ENCODE peak calls at places on chromosome 15, in six cellular contexts. One of them, this sample, is unnamed.

GRCh38 chr15:75570119-75570518 is 9.0 kb downstream of the PTPN9 start:
- DNase-seq in choroid plexus epithelial cell: no peak
- DNase-seq in psoas muscle: no peak
- DNase-seq in B cell: no peak
- DNase-seq in endothelial cell of umbilical vein: no peak
- DNase-seq in progenitor cell of endocrine pancreas: no peak
- DNase-seq in this sample: no peak

GRCh38 chr15:92901053-92901761 is 1.1 kb downstream of the CHD2 start:
- DNase-seq in choroid plexus epithelial cell: no peak
- DNase-seq in psoas muscle: no peak
- DNase-seq in B cell: no peak
- DNase-seq in endothelial cell of umbilical vein: peak; percentile 53
- DNase-seq in progenitor cell of endocrine pancreas: no peak
- DNase-seq in this sample: no peak

GRCh38 chr15:38666865-38667264 is 102.3 kb upstream of the RASGRP1 start:
- DNase-seq in choroid plexus epithelial cell: no peak
- DNase-seq in psoas muscle: no peak
- DNase-seq in B cell: no peak
- DNase-seq in endothelial cell of umbilical vein: no peak
- DNase-seq in progenitor cell of endocrine pancreas: no peak
- DNase-seq in this sample: no peak

GRCh38 chr15:82263350-82263749 is 732 bp downstream of the SAXO2 start:
- DNase-seq in choroid plexus epithelial cell: no peak
- DNase-seq in psoas muscle: no peak
- DNase-seq in B cell: no peak
- DNase-seq in endothelial cell of umbilical vein: no peak
- DNase-seq in progenitor cell of endocrine pancreas: no peak
- DNase-seq in this sample: no peak

GRCh38 chr15:77807115-77807514 is 174.4 kb upstream of the LINGO1 start:
- DNase-seq in choroid plexus epithelial cell: no peak
- DNase-seq in psoas muscle: no peak
- DNase-seq in B cell: no peak
- DNase-seq in endothelial cell of umbilical vein: no peak
- DNase-seq in progenitor cell of endocrine pancreas: no peak
- DNase-seq in this sample: no peak

GRCh38 chr15:60326824-60327654 is 70.7 kb downstream of the ANXA2 start:
- DNase-seq in choroid plexus epithelial cell: peak; percentile 78
- DNase-seq in psoas muscle: no peak
- DNase-seq in B cell: peak; percentile 46
- DNase-seq in endothelial cell of umbilical vein: peak; percentile 74
- DNase-seq in progenitor cell of endocrine pancreas: no peak
- DNase-seq in this sample: no peak

GRCh38 chr15:78950343-78950742 is 5.5 kb upstream of the CTSH start:
- DNase-seq in choroid plexus epithelial cell: no peak
- DNase-seq in psoas muscle: no peak
- DNase-seq in B cell: no peak
- DNase-seq in endothelial cell of umbilical vein: no peak
- DNase-seq in progenitor cell of endocrine pancreas: no peak
- DNase-seq in this sample: no peak

GRCh38 chr15:90232196-90232595 is 1.5 kb downstream of the CIB1 start:
- DNase-seq in choroid plexus epithelial cell: no peak
- DNase-seq in psoas muscle: no peak
- DNase-seq in B cell: peak; percentile 66
- DNase-seq in endothelial cell of umbilical vein: no peak
- DNase-seq in progenitor cell of endocrine pancreas: no peak
- DNase-seq in this sample: no peak

GRCh38 chr15:65411470-65412071 is 11.2 kb downstream of the IGDCC4 start:
- DNase-seq in choroid plexus epithelial cell: peak; percentile 57
- DNase-seq in psoas muscle: no peak
- DNase-seq in B cell: no peak
- DNase-seq in endothelial cell of umbilical vein: no peak
- DNase-seq in progenitor cell of endocrine pancreas: no peak
- DNase-seq in this sample: no peak

GRCh38 chr15:43218908-43219706 is 1.7 kb downstream of the EPB42 start:
- DNase-seq in choroid plexus epithelial cell: peak; percentile 45
- DNase-seq in psoas muscle: no peak
- DNase-seq in B cell: no peak
- DNase-seq in endothelial cell of umbilical vein: peak; percentile 6
- DNase-seq in progenitor cell of endocrine pancreas: no peak
- DNase-seq in this sample: no peak

GRCh38 chr15:40481671-40482070 is 10.9 kb downstream of the CHST14 start:
- DNase-seq in choroid plexus epithelial cell: no peak
- DNase-seq in psoas muscle: no peak
- DNase-seq in B cell: no peak
- DNase-seq in endothelial cell of umbilical vein: no peak
- DNase-seq in progenitor cell of endocrine pancreas: no peak
- DNase-seq in this sample: no peak

GRCh38 chr15:42732095-42732827 is 4.7 kb downstream of the CDAN1 start:
- DNase-seq in choroid plexus epithelial cell: no peak
- DNase-seq in psoas muscle: no peak
- DNase-seq in B cell: no peak
- DNase-seq in endothelial cell of umbilical vein: no peak
- DNase-seq in progenitor cell of endocrine pancreas: no peak
- DNase-seq in this sample: no peak

GRCh38 chr15:38768970-38769369 is 204.4 kb upstream of the RASGRP1 start:
- DNase-seq in choroid plexus epithelial cell: peak; percentile 66
- DNase-seq in psoas muscle: peak; percentile 21
- DNase-seq in B cell: no peak
- DNase-seq in endothelial cell of umbilical vein: peak; percentile 13
- DNase-seq in progenitor cell of endocrine pancreas: no peak
- DNase-seq in this sample: no peak

GRCh38 chr15:48722764-48723661 is 77.5 kb upstream of the FBN1 start:
- DNase-seq in choroid plexus epithelial cell: peak; percentile 50
- DNase-seq in psoas muscle: no peak
- DNase-seq in B cell: no peak
- DNase-seq in endothelial cell of umbilical vein: peak; percentile 79
- DNase-seq in progenitor cell of endocrine pancreas: no peak
- DNase-seq in this sample: no peak

GRCh38 chr15:92074161-92074560 is 220.7 kb downstream of the SLCO3A1 start:
- DNase-seq in choroid plexus epithelial cell: no peak
- DNase-seq in psoas muscle: no peak
- DNase-seq in B cell: no peak
- DNase-seq in endothelial cell of umbilical vein: no peak
- DNase-seq in progenitor cell of endocrine pancreas: no peak
- DNase-seq in this sample: no peak

GRCh38 chr15:33113666-33114483 is 80.6 kb downstream of the FMN1 start:
- DNase-seq in choroid plexus epithelial cell: no peak
- DNase-seq in psoas muscle: no peak
- DNase-seq in B cell: no peak
- DNase-seq in endothelial cell of umbilical vein: no peak
- DNase-seq in progenitor cell of endocrine pancreas: no peak
- DNase-seq in this sample: no peak

GRCh38 chr15:25435474-25436243 is 3.2 kb downstream of the UBE3A start:
- DNase-seq in choroid plexus epithelial cell: peak; percentile 22
- DNase-seq in psoas muscle: no peak
- DNase-seq in B cell: no peak
- DNase-seq in endothelial cell of umbilical vein: no peak
- DNase-seq in progenitor cell of endocrine pancreas: no peak
- DNase-seq in this sample: no peak

GRCh38 chr15:98412852-98413251 is 235.5 kb upstream of the IGF1R start:
- DNase-seq in choroid plexus epithelial cell: no peak
- DNase-seq in psoas muscle: no peak
- DNase-seq in B cell: no peak
- DNase-seq in endothelial cell of umbilical vein: no peak
- DNase-seq in progenitor cell of endocrine pancreas: no peak
- DNase-seq in this sample: no peak

GRCh38 chr15:91530951-91531582 is 322.4 kb upstream of the SLCO3A1 start:
- DNase-seq in choroid plexus epithelial cell: no peak
- DNase-seq in psoas muscle: no peak
- DNase-seq in B cell: no peak
- DNase-seq in endothelial cell of umbilical vein: no peak
- DNase-seq in progenitor cell of endocrine pancreas: no peak
- DNase-seq in this sample: no peak

GRCh38 chr15:49064281-49064653 is 18.0 kb upstream of the SECISBP2L start:
- DNase-seq in choroid plexus epithelial cell: no peak
- DNase-seq in psoas muscle: no peak
- DNase-seq in B cell: no peak
- DNase-seq in endothelial cell of umbilical vein: no peak
- DNase-seq in progenitor cell of endocrine pancreas: no peak
- DNase-seq in this sample: no peak

GRCh38 chr15:41838400-41838897 is at the start of gene PLA2G4B:
- DNase-seq in choroid plexus epithelial cell: no peak
- DNase-seq in psoas muscle: peak; percentile 59
- DNase-seq in B cell: no peak
- DNase-seq in endothelial cell of umbilical vein: no peak
- DNase-seq in progenitor cell of endocrine pancreas: no peak
- DNase-seq in this sample: no peak

GRCh38 chr15:64870350-64870749 is 28.6 kb downstream of the PLEKHO2 start:
- DNase-seq in choroid plexus epithelial cell: no peak
- DNase-seq in psoas muscle: no peak
- DNase-seq in B cell: no peak
- DNase-seq in endothelial cell of umbilical vein: peak; percentile 74
- DNase-seq in progenitor cell of endocrine pancreas: no peak
- DNase-seq in this sample: no peak

GRCh38 chr15:60396100-60396499 is 1.7 kb downstream of the ANXA2 start:
- DNase-seq in choroid plexus epithelial cell: peak; percentile 27
- DNase-seq in psoas muscle: no peak
- DNase-seq in B cell: no peak
- DNase-seq in endothelial cell of umbilical vein: no peak
- DNase-seq in progenitor cell of endocrine pancreas: no peak
- DNase-seq in this sample: no peak

GRCh38 chr15:52351206-52351907 is 55.8 kb upstream of the MYO5C start:
- DNase-seq in choroid plexus epithelial cell: no peak
- DNase-seq in psoas muscle: no peak
- DNase-seq in B cell: no peak
- DNase-seq in endothelial cell of umbilical vein: no peak
- DNase-seq in progenitor cell of endocrine pancreas: no peak
- DNase-seq in this sample: no peak

GRCh38 chr15:72353266-72353665 is 22.5 kb downstream of the HEXA start:
- DNase-seq in choroid plexus epithelial cell: no peak
- DNase-seq in psoas muscle: no peak
- DNase-seq in B cell: no peak
- DNase-seq in endothelial cell of umbilical vein: no peak
- DNase-seq in progenitor cell of endocrine pancreas: no peak
- DNase-seq in this sample: no peak

GRCh38 chr15:72354496-72354895 is 21.3 kb downstream of the HEXA start:
- DNase-seq in choroid plexus epithelial cell: no peak
- DNase-seq in psoas muscle: no peak
- DNase-seq in B cell: no peak
- DNase-seq in endothelial cell of umbilical vein: no peak
- DNase-seq in progenitor cell of endocrine pancreas: no peak
- DNase-seq in this sample: no peak

GRCh38 chr15:72358121-72358520 is 17.7 kb downstream of the HEXA start:
- DNase-seq in choroid plexus epithelial cell: no peak
- DNase-seq in psoas muscle: no peak
- DNase-seq in B cell: no peak
- DNase-seq in endothelial cell of umbilical vein: no peak
- DNase-seq in progenitor cell of endocrine pancreas: no peak
- DNase-seq in this sample: no peak

GRCh38 chr15:72358532-72359180 is 17.2 kb downstream of the HEXA start:
- DNase-seq in choroid plexus epithelial cell: peak; percentile 68
- DNase-seq in psoas muscle: peak; percentile 71
- DNase-seq in B cell: no peak
- DNase-seq in endothelial cell of umbilical vein: peak; percentile 59
- DNase-seq in progenitor cell of endocrine pancreas: no peak
- DNase-seq in this sample: no peak
- TF ChIP-seq CTCF in choroid plexus epithelial cell: no peak
- TF ChIP-seq CTCF in psoas muscle: no peak
- TF ChIP-seq CTCF in B cell: no peak
- TF ChIP-seq CTCF in endothelial cell of umbilical vein: no peak
- TF ChIP-seq CTCF in progenitor cell of endocrine pancreas: no peak
- TF ChIP-seq CTCF in this sample: no peak

DNA sequence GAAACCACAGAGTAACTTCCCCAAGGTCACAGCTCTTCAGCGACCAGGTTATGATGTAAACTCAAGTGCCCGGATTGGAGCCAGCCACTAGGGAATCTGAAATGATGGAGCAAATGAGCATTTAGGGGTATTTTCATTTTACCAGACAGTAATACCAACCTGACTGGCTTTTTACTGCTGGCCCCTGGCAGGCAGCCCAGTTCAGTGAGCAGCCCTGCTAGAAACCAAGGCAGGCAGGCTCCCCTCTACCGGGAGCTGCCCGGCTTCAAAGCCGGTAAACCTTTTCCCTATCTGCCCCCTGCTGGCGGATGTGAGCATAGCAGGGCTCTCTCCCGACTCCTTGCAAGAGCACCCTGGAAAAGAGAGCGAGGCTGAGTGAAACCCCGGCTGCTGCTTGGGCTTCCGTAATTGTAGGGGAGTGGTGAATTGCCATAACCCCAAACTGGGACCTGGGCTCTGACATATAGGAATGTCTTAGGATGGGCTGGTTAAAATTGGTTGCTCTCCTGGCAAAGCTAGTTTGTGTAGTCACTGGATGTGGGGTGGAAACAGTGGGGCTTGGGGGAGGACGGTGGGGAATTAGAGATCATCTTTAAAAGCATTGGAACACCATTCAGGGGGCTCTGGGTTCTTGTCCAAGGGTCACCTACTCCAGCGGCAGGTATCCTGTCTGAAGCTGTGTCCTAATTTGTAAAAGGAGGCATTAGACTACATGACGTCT is 98.0 kb upstream of the TNFAIP8L3 start:
- DNase-seq in choroid plexus epithelial cell: peak; percentile 95
- DNase-seq in psoas muscle: peak; percentile 88
- DNase-seq in B cell: peak; percentile 68
- DNase-seq in endothelial cell of umbilical vein: peak; percentile 85
- DNase-seq in progenitor cell of endocrine pancreas: peak; percentile 91
- DNase-seq in this sample: peak; percentile 95
- TF ChIP-seq CTCF in choroid plexus epithelial cell: peak; percentile 96
- TF ChIP-seq CTCF in psoas muscle: peak; percentile 91
- TF ChIP-seq CTCF in B cell: peak; percentile 91
- TF ChIP-seq CTCF in endothelial cell of umbilical vein: peak; percentile 93
- TF ChIP-seq CTCF in progenitor cell of endocrine pancreas: peak; percentile 93
- TF ChIP-seq CTCF in this sample: peak; percentile 96

DNA sequence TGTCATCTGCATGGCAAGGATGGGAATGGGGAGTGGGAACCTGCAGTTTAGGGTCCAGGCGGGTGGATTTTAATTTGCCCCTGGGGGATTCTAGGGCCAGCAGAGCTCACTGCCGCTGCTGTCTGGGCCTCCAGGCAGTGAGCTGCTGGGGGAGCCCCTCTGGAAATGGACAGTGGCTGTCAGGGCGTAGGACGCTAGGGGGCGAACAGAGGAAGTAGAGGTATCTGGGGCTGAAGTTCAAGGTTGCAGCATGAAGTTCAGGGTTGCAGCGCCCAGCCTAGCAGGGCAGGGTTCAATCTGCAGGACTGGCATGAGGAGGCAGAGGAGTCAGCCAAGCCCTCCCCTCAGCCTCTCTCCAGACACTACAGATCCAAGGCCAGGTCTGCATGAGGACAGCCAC is 49.5 kb downstream of the APBA2 start:
- DNase-seq in choroid plexus epithelial cell: peak; percentile 21
- DNase-seq in psoas muscle: no peak
- DNase-seq in B cell: no peak
- DNase-seq in endothelial cell of umbilical vein: no peak
- DNase-seq in progenitor cell of endocrine pancreas: no peak
- DNase-seq in this sample: no peak
- TF ChIP-seq CTCF in choroid plexus epithelial cell: peak; percentile 59
- TF ChIP-seq CTCF in psoas muscle: no peak
- TF ChIP-seq CTCF in B cell: no peak
- TF ChIP-seq CTCF in endothelial cell of umbilical vein: no peak
- TF ChIP-seq CTCF in progenitor cell of endocrine pancreas: peak; percentile 46
- TF ChIP-seq CTCF in this sample: no peak

DNA sequence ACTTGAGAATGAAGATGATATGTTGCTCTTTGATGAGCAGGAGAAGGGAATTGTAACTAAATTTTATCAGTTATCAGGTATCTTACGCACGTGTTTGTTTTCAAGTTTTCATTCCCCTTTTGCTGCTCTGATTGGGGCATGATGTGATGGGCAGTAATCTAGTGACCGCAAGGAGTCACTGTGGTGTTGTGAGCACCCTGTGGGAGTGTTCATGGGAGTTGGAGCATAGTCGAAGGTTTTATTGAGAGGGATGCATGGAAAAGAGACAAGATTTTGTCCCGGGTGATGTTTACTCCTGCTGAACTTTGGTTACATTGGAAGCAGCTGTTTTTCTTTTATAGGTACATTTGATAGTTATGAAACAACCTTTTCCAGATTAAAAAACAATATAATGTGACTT is 2.1 kb downstream of the FAN1 start:
- DNase-seq in choroid plexus epithelial cell: peak; percentile 30
- DNase-seq in psoas muscle: no peak
- DNase-seq in B cell: no peak
- DNase-seq in endothelial cell of umbilical vein: no peak
- DNase-seq in progenitor cell of endocrine pancreas: no peak
- DNase-seq in this sample: no peak
- TF ChIP-seq CTCF in choroid plexus epithelial cell: peak; percentile 45
- TF ChIP-seq CTCF in psoas muscle: no peak
- TF ChIP-seq CTCF in B cell: no peak
- TF ChIP-seq CTCF in endothelial cell of umbilical vein: no peak
- TF ChIP-seq CTCF in progenitor cell of endocrine pancreas: no peak
- TF ChIP-seq CTCF in this sample: no peak

This sample was measured in mesothelial cell of epicardium.